ENCODE peak calls at places on chromosomes 12 and 14, in ten cellular contexts. J is cardiac muscle cell, Y is AG04450, H is fibroblast of lung, K is AG10803, X is GM12864, S is stomach, L is left ventricle myocardium inferior, N is fibroblast of villous mesenchyme, G is MM.1S. A is an unnamed sample.

GRCh38 chr12:131366261-131366871 is 344.5 kb upstream of the SFSWAP start:
- DNase-seq in X (no peak), G (no peak), J (no peak), H (no peak), L (no peak), Y (no peak), N (no peak), S (no peak), K (no peak), A (no peak)

GRCh38 chr12:69196302-69197288 is 42.8 kb upstream of the CPSF6 start:
- DNase-seq in J (no peak), G (no peak), K (peak; percentile 12), L (no peak), N (no peak), H (no peak), S (no peak), X (peak; percentile 5), Y (no peak), A (no peak)

GRCh38 chr12:131067993-131068942 is 114.6 kb downstream of the ADGRD1 start:
- DNase-seq in Y (no peak), N (no peak), X (no peak), L (peak; percentile 12), K (no peak), H (no peak), J (no peak), S (no peak), G (no peak), A (no peak)

GRCh38 chr14:104386281-104386841 is 193.2 kb upstream of the C14orf180 start:
- DNase-seq in N (no peak), X (no peak), H (no peak), S (no peak), K (no peak), G (no peak), L (no peak), J (no peak), Y (no peak), A (no peak)

GRCh38 chr14:51004801-51005526 is 60.7 kb upstream of the PYGL start:
- DNase-seq in L (no peak), J (peak; percentile 68), K (peak; percentile 41), G (no peak), X (no peak), Y (no peak), N (peak; percentile 11), H (peak; percentile 79), S (no peak), A (no peak)

GRCh38 chr12:75459755-75460154 is 20.8 kb upstream of the GLIPR1 start:
- DNase-seq in G (no peak), K (no peak), X (no peak), L (no peak), Y (no peak), S (no peak), N (no peak), J (no peak), H (no peak), A (no peak)

GRCh38 chr14:22733829-22734228 is 32.7 kb upstream of the OXA1L start:
- DNase-seq in J (no peak), H (peak; percentile 9), Y (no peak), X (no peak), L (no peak), K (no peak), N (no peak), G (no peak), S (no peak), A (no peak)

GRCh38 chr12:110582286-110583136 is 607 bp downstream of the PPTC7 start:
- DNase-seq in X (no peak), S (peak; percentile 56), N (peak; percentile 47), Y (no peak), H (peak; percentile 52), J (peak; percentile 43), L (peak; percentile 62), K (peak; percentile 34), G (peak; percentile 26), A (no peak)

GRCh38 chr12:120234643-120235368 is 30.7 kb downstream of the PXN start:
- DNase-seq in J (peak; percentile 94), H (peak; percentile 98), K (peak; percentile 98), X (no peak), S (peak; percentile 73), Y (peak; percentile 70), L (peak; percentile 86), G (no peak), N (peak; percentile 95), A (peak; percentile 86)
- H3K4me3 ChIP-seq in J (no peak overlapping the region), H (no peak overlapping the region), K (peak overlapping the region; percentile 30), X (no peak overlapping the region), S (peak overlapping the region; percentile 1), Y (peak overlapping the region; percentile 27), L (peak overlapping the region; percentile 46), G (no peak overlapping the region), N (no peak overlapping the region), A (no peak overlapping the region)

GRCh38 chr14:59359451-59360124 is 105.6 kb downstream of the GPR135 start:
- DNase-seq in S (no peak), K (peak; percentile 23), H (peak; percentile 41), Y (no peak), L (no peak), X (no peak), G (peak; percentile 41), J (peak; percentile 61), N (no peak), A (no peak)

GRCh38 chr14:59358774-59359173 is 106.4 kb downstream of the GPR135 start:
- DNase-seq in X (no peak), K (no peak), L (no peak), Y (no peak), H (no peak), S (no peak), J (no peak), N (no peak), G (no peak), A (no peak)

GRCh38 chr14:59363545-59364226 is 101.5 kb downstream of the GPR135 start:
- DNase-seq in H (peak; percentile 57), G (no peak), Y (no peak), K (no peak), L (no peak), J (no peak), N (no peak), S (no peak), X (no peak), A (no peak)

GRCh38 chr14:59362533-59362932 is 102.6 kb downstream of the GPR135 start:
- DNase-seq in J (peak; percentile 48), K (no peak), X (no peak), Y (no peak), N (peak; percentile 48), H (peak; percentile 78), L (no peak), G (no peak), S (no peak), A (peak; percentile 34)

GRCh38 chr14:59360923-59361794 is 104.0 kb downstream of the GPR135 start:
- DNase-seq in K (peak; percentile 43), J (peak; percentile 92), G (no peak), Y (peak; percentile 38), H (peak; percentile 92), X (peak; percentile 27), L (peak; percentile 80), S (peak; percentile 59), N (peak; percentile 97), A (peak; percentile 16)
- TF ChIP-seq CTCF in K (no peak), J (no peak), G (no peak), Y (no peak), H (no peak), X (no peak), L (no peak), S (no peak), N (no peak), A (no peak)

DNA sequence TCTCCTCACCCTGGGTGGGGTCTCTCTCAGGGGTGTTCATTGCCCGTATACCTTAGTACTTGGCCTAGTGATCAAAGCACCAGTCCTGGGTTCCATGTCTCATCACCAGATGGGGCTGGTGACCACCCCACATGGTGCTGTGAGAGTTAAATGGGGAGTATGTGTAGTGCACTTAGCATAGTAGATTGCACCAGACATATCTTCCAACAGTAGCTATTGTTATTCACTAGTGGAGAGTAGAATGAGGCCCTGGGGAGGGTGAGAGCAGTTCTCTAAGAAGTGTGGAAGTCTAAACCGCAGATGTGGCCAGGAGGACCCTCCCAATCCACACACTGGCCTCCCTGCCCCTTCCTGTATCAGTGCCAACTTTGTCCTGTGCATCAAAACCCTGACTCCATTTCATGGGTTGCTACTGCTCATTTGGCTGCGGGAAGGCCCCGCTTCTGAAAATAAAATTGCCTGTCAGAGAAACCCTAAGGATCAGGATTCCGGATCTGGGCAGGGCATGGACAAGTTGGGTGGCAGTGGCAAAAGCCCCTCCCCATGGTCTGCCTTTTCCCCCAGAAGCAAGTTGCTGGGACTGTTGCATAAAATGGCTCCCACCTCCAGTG is 4.4 kb downstream of the CD9 start:
- DNase-seq in H (no peak), X (no peak), K (no peak), J (no peak), G (no peak), N (no peak), S (no peak), Y (no peak), L (no peak), A (no peak)
- H3K4me3 ChIP-seq in H (no peak overlapping the region), X (no peak overlapping the region), K (no peak overlapping the region), J (no peak overlapping the region), G (no peak overlapping the region), N (no peak overlapping the region), S (no peak overlapping the region), Y (no peak overlapping the region), L (peak overlapping the region; percentile 82), A (no peak overlapping the region)

GRCh38 chr12:84889818-84890217 is 22.8 kb downstream of the SLC6A15 start:
- DNase-seq in X (no peak), L (no peak), K (no peak), H (no peak), S (no peak), G (no peak), Y (no peak), N (no peak), J (no peak), A (no peak)

GRCh38 chr12:84888861-84889260 is 23.7 kb downstream of the SLC6A15 start:
- DNase-seq in X (no peak), J (no peak), K (no peak), N (no peak), S (no peak), L (no peak), G (no peak), Y (no peak), H (no peak), A (no peak)

DNA sequence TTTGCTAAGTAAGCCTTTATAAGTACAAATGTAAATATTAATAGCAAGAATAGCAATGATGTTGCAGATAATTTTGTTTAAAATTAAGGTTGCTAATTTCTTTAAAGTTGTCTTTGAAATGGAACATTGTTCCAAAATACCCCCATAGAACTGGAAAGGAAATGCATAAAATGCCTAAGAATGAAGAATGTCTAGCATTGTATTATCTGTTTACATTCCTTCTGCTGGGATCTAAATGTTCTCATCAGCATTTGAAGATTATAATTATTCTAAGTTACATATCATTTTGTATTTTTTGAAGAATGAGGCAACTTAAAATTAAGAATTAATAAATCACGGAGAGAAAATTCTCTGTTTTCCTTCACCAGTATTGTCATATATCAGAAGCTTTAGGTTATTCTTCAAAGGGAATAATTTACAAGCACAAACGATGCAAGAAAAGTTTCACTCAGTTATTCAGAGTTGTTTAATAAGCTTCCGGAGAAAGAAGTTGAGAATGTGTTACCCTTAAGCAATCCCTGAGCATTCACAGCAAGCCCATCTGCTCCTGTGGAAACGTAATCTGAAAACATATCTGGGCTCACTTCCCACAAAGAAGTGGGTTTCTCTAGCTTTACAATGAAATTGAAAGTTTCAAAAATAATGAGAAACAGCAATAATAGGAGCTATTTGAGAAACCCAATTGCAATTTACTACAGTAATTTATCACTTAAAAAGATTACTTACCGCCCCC is 21.3 kb downstream of the SLC6A15 start:
- DNase-seq in X (no peak), L (no peak), S (no peak), H (no peak), K (peak; percentile 12), G (no peak), N (peak; percentile 36), Y (no peak), J (peak; percentile 14), A (no peak)
- TF ChIP-seq CTCF in X (no peak), L (no peak), S (no peak), H (no peak), K (no peak), G (no peak), N (no peak), Y (no peak), J (no peak), A (no peak)